ENCODE peak calls at places on chromosomes 4 and X, in nine cellular contexts. One of them, this sample, is unnamed.

GRCh38 chrX:53133400-53133799 is 39.5 kb downstream of the KANTR start:
- DNase-seq in A172: no peak
- DNase-seq in RPMI8226: no peak
- DNase-seq in activated CD4-positive, alpha-beta T cell treated with anti-CD3 and anti-CD28 coated beads, Interleukin-2, amount 50 U/mL, for 4 hours: no peak
- DNase-seq in neural progenitor cell: no peak
- DNase-seq in DMS153: no peak
- DNase-seq in astrocyte: no peak
- DNase-seq in H7: no peak
- DNase-seq in LHCN-M2: no peak
- DNase-seq in this sample: no peak

GRCh38 chr4:60992037-60992436 is 208.1 kb upstream of the ADGRL3 start:
- DNase-seq in RPMI8226: no peak
- DNase-seq in DMS153: no peak
- DNase-seq in H7: no peak
- DNase-seq in LHCN-M2: no peak
- DNase-seq in A172: no peak
- DNase-seq in neural progenitor cell: no peak
- DNase-seq in activated CD4-positive, alpha-beta T cell treated with anti-CD3 and anti-CD28 coated beads, Interleukin-2, amount 50 U/mL, for 4 hours: no peak
- DNase-seq in astrocyte: peak
- DNase-seq in this sample: no peak

GRCh38 chr4:189763573-189763972 is 177.1 kb upstream of the FRG1 start:
- DNase-seq in astrocyte: no peak
- DNase-seq in activated CD4-positive, alpha-beta T cell treated with anti-CD3 and anti-CD28 coated beads, Interleukin-2, amount 50 U/mL, for 4 hours: no peak
- DNase-seq in DMS153: no peak
- DNase-seq in H7: no peak
- DNase-seq in neural progenitor cell: no peak
- DNase-seq in LHCN-M2: no peak
- DNase-seq in A172: no peak
- DNase-seq in RPMI8226: no peak
- DNase-seq in this sample: no peak

GRCh38 chr4:181146031-181146430 is 1097.2 kb upstream of the TENM3 start:
- DNase-seq in DMS153: no peak
- DNase-seq in A172: no peak
- DNase-seq in H7: no peak
- DNase-seq in astrocyte: no peak
- DNase-seq in LHCN-M2: no peak
- DNase-seq in activated CD4-positive, alpha-beta T cell treated with anti-CD3 and anti-CD28 coated beads, Interleukin-2, amount 50 U/mL, for 4 hours: no peak
- DNase-seq in RPMI8226: no peak
- DNase-seq in neural progenitor cell: no peak
- DNase-seq in this sample: no peak

GRCh38 chrX:16852617-16853179 is 17.5 kb downstream of the RBBP7 start:
- DNase-seq in neural progenitor cell: no peak
- DNase-seq in astrocyte: no peak
- DNase-seq in RPMI8226: no peak
- DNase-seq in LHCN-M2: no peak
- DNase-seq in activated CD4-positive, alpha-beta T cell treated with anti-CD3 and anti-CD28 coated beads, Interleukin-2, amount 50 U/mL, for 4 hours: no peak
- DNase-seq in DMS153: no peak
- DNase-seq in H7: no peak
- DNase-seq in A172: no peak
- DNase-seq in this sample: no peak

GRCh38 chr4:27692098-27692679 is 831.5 kb downstream of the STIM2 start:
- DNase-seq in RPMI8226: peak
- DNase-seq in astrocyte: peak
- DNase-seq in LHCN-M2: peak
- DNase-seq in neural progenitor cell: peak
- DNase-seq in activated CD4-positive, alpha-beta T cell treated with anti-CD3 and anti-CD28 coated beads, Interleukin-2, amount 50 U/mL, for 4 hours: no peak
- DNase-seq in H7: peak
- DNase-seq in A172: peak
- DNase-seq in DMS153: no peak
- DNase-seq in this sample: no peak

GRCh38 chr4:6239486-6239885 is 30.2 kb upstream of the WFS1 start:
- DNase-seq in astrocyte: no peak
- DNase-seq in neural progenitor cell: no peak
- DNase-seq in RPMI8226: no peak
- DNase-seq in activated CD4-positive, alpha-beta T cell treated with anti-CD3 and anti-CD28 coated beads, Interleukin-2, amount 50 U/mL, for 4 hours: no peak
- DNase-seq in H7: peak
- DNase-seq in DMS153: no peak
- DNase-seq in LHCN-M2: no peak
- DNase-seq in A172: no peak
- DNase-seq in this sample: no peak

GRCh38 chr4:7387925-7388324 is 46.8 kb downstream of the PSAPL1 start:
- DNase-seq in H7: peak
- DNase-seq in LHCN-M2: no peak
- DNase-seq in A172: no peak
- DNase-seq in DMS153: no peak
- DNase-seq in astrocyte: no peak
- DNase-seq in neural progenitor cell: no peak
- DNase-seq in RPMI8226: no peak
- DNase-seq in activated CD4-positive, alpha-beta T cell treated with anti-CD3 and anti-CD28 coated beads, Interleukin-2, amount 50 U/mL, for 4 hours: no peak
- DNase-seq in this sample: peak

GRCh38 chr4:76001760-76002159 is 5.5 kb downstream of the CXCL9 start:
- DNase-seq in LHCN-M2: no peak
- DNase-seq in astrocyte: no peak
- DNase-seq in H7: no peak
- DNase-seq in RPMI8226: no peak
- DNase-seq in activated CD4-positive, alpha-beta T cell treated with anti-CD3 and anti-CD28 coated beads, Interleukin-2, amount 50 U/mL, for 4 hours: no peak
- DNase-seq in neural progenitor cell: no peak
- DNase-seq in DMS153: no peak
- DNase-seq in A172: no peak
- DNase-seq in this sample: no peak

GRCh38 chr4:74174941-74175340 is 17.0 kb downstream of the MTHFD2L start:
- DNase-seq in DMS153: no peak
- DNase-seq in H7: no peak
- DNase-seq in astrocyte: no peak
- DNase-seq in A172: no peak
- DNase-seq in activated CD4-positive, alpha-beta T cell treated with anti-CD3 and anti-CD28 coated beads, Interleukin-2, amount 50 U/mL, for 4 hours: no peak
- DNase-seq in RPMI8226: no peak
- DNase-seq in LHCN-M2: no peak
- DNase-seq in neural progenitor cell: no peak
- DNase-seq in this sample: no peak

GRCh38 chr4:139267301-139267700 is 12.7 kb downstream of the MGARP start:
- DNase-seq in LHCN-M2: no peak
- DNase-seq in RPMI8226: no peak
- DNase-seq in DMS153: no peak
- DNase-seq in neural progenitor cell: no peak
- DNase-seq in A172: no peak
- DNase-seq in activated CD4-positive, alpha-beta T cell treated with anti-CD3 and anti-CD28 coated beads, Interleukin-2, amount 50 U/mL, for 4 hours: no peak
- DNase-seq in H7: no peak
- DNase-seq in astrocyte: peak
- DNase-seq in this sample: no peak

GRCh38 chr4:114606240-114606639 is 7.6 kb downstream of the UGT8 start:
- DNase-seq in A172: no peak
- DNase-seq in DMS153: peak
- DNase-seq in neural progenitor cell: no peak
- DNase-seq in activated CD4-positive, alpha-beta T cell treated with anti-CD3 and anti-CD28 coated beads, Interleukin-2, amount 50 U/mL, for 4 hours: no peak
- DNase-seq in H7: peak
- DNase-seq in LHCN-M2: no peak
- DNase-seq in astrocyte: no peak
- DNase-seq in RPMI8226: no peak
- DNase-seq in this sample: no peak

GRCh38 chr4:167234388-167234881 is at the start of gene SPOCK3:
- DNase-seq in A172: peak
- DNase-seq in H7: peak
- DNase-seq in neural progenitor cell: peak
- DNase-seq in RPMI8226: peak
- DNase-seq in activated CD4-positive, alpha-beta T cell treated with anti-CD3 and anti-CD28 coated beads, Interleukin-2, amount 50 U/mL, for 4 hours: no peak
- DNase-seq in astrocyte: peak
- DNase-seq in LHCN-M2: peak
- DNase-seq in DMS153: peak
- DNase-seq in this sample: no peak

GRCh38 chr4:152072001-152072485 is 311.2 kb upstream of the GATB start:
- DNase-seq in A172: no peak
- DNase-seq in RPMI8226: no peak
- DNase-seq in activated CD4-positive, alpha-beta T cell treated with anti-CD3 and anti-CD28 coated beads, Interleukin-2, amount 50 U/mL, for 4 hours: no peak
- DNase-seq in neural progenitor cell: no peak
- DNase-seq in LHCN-M2: no peak
- DNase-seq in DMS153: no peak
- DNase-seq in H7: no peak
- DNase-seq in astrocyte: no peak
- DNase-seq in this sample: no peak

GRCh38 chr4:175953960-175954521 is 111.6 kb upstream of the WDR17 start:
- DNase-seq in neural progenitor cell: peak
- DNase-seq in LHCN-M2: peak
- DNase-seq in RPMI8226: peak
- DNase-seq in DMS153: no peak
- DNase-seq in activated CD4-positive, alpha-beta T cell treated with anti-CD3 and anti-CD28 coated beads, Interleukin-2, amount 50 U/mL, for 4 hours: no peak
- DNase-seq in H7: no peak
- DNase-seq in astrocyte: no peak
- DNase-seq in A172: no peak
- DNase-seq in this sample: no peak

GRCh38 chrX:86133761-86134160 is 14.5 kb upstream of the DACH2 start:
- DNase-seq in activated CD4-positive, alpha-beta T cell treated with anti-CD3 and anti-CD28 coated beads, Interleukin-2, amount 50 U/mL, for 4 hours: no peak
- DNase-seq in A172: no peak
- DNase-seq in H7: peak
- DNase-seq in DMS153: no peak
- DNase-seq in neural progenitor cell: no peak
- DNase-seq in LHCN-M2: no peak
- DNase-seq in astrocyte: no peak
- DNase-seq in RPMI8226: peak
- DNase-seq in this sample: no peak

GRCh38 chrX:82813671-82814078 is 694.4 kb upstream of the POU3F4 start:
- DNase-seq in astrocyte: peak
- DNase-seq in LHCN-M2: peak
- DNase-seq in DMS153: no peak
- DNase-seq in activated CD4-positive, alpha-beta T cell treated with anti-CD3 and anti-CD28 coated beads, Interleukin-2, amount 50 U/mL, for 4 hours: no peak
- DNase-seq in RPMI8226: no peak
- DNase-seq in neural progenitor cell: no peak
- DNase-seq in H7: no peak
- DNase-seq in A172: peak
- DNase-seq in this sample: no peak

GRCh38 chr4:18616720-18617119 is 595.2 kb upstream of the LCORL start:
- DNase-seq in LHCN-M2: no peak
- DNase-seq in RPMI8226: no peak
- DNase-seq in DMS153: no peak
- DNase-seq in neural progenitor cell: no peak
- DNase-seq in activated CD4-positive, alpha-beta T cell treated with anti-CD3 and anti-CD28 coated beads, Interleukin-2, amount 50 U/mL, for 4 hours: no peak
- DNase-seq in H7: no peak
- DNase-seq in A172: no peak
- DNase-seq in astrocyte: no peak
- DNase-seq in this sample: no peak

This sample was measured in natural killer cell.